ENCODE peak calls at places on chromosomes 5 and 9, in five cellular contexts. P is body of pancreas, H is HS-5, W is GM12865, X is gastrocnemius medialis. U is an unnamed sample.

GRCh38 chr9:5848372-5848882 is 15.5 kb upstream of the ERMP1 start:
- DNase-seq in P (no peak), H (no peak), W (no peak), X (no peak), U (no peak)

GRCh38 chr5:140966293-140967225 is at the start of gene PCDHAC2:
- DNase-seq in P (peak), H (peak), W (no peak), X (no peak), U (peak)

GRCh38 chr5:100823812-100824211 is 79.3 kb downstream of the ST8SIA4 start:
- DNase-seq in P (no peak), H (no peak), W (no peak), X (no peak), U (no peak)

GRCh38 chr9:135978650-135979461 is 17.7 kb upstream of the UBAC1 start:
- DNase-seq in P (no peak), H (no peak), W (no peak), X (peak), U (no peak)

GRCh38 chr9:72858089-72858912 is 94.6 kb downstream of the ALDH1A1 start:
- DNase-seq in P (peak), H (no peak), W (no peak), X (peak), U (no peak)

GRCh38 chr5:136020383-136021015 is 8.3 kb upstream of the TGFBI start:
- DNase-seq in P (no peak), H (peak), W (no peak), X (no peak), U (no peak)

GRCh38 chr9:34547960-34548603 is 25.3 kb upstream of the ENHO start:
- DNase-seq in P (peak), H (no peak), W (peak), X (peak), U (peak)

GRCh38 chr9:19127881-19128719 is 808 bp upstream of the PLIN2 start:
- DNase-seq in P (peak), H (no peak), W (peak), X (no peak), U (peak)

GRCh38 chr9:116687762-116688160 is 656 bp downstream of the TRIM32 start:
- DNase-seq in P (no peak), H (no peak), W (no peak), X (no peak), U (no peak)

GRCh38 chr5:14415516-14416074 is 166.0 kb upstream of the OTULINL start:
- DNase-seq in P (no peak), H (no peak), W (peak), X (no peak), U (no peak)

GRCh38 chr9:136327313-136327971 is at the start of gene GPSM1:
- DNase-seq in P (peak), H (no peak), W (no peak), X (no peak), U (peak)

GRCh38 chr5:63563008-63563917 is 399.0 kb downstream of the HTR1A start:
- DNase-seq in P (no peak), H (no peak), W (no peak), X (no peak), U (no peak)

GRCh38 chr5:154520861-154521453 is 42.9 kb upstream of the HAND1 start:
- DNase-seq in P (peak), H (no peak), W (no peak), X (no peak), U (peak)

GRCh38 chr5:93598997-93599371 is 16.0 kb downstream of the NR2F1 start:
- DNase-seq in P (no peak), H (no peak), W (no peak), X (no peak), U (no peak)

GRCh38 chr9:14993061-14993800 is 83.0 kb upstream of the FREM1 start:
- DNase-seq in P (peak), H (peak), W (peak), X (peak), U (no peak)

GRCh38 chr5:173881811-173882575 is 6.2 kb upstream of the CPEB4 start:
- DNase-seq in P (no peak), H (no peak), W (no peak), X (no peak), U (no peak)

GRCh38 chr5:42951169-42951846 is 88.8 kb downstream of the ANXA2R start:
- DNase-seq in P (no peak), H (no peak), W (peak), X (peak), U (peak)

GRCh38 chr9:1775230-1775629 is 239.9 kb upstream of the SMARCA2 start:
- DNase-seq in P (no peak), H (no peak), W (no peak), X (no peak), U (no peak)

GRCh38 chr5:41716382-41716781 is 153.8 kb downstream of the OXCT1 start:
- DNase-seq in P (no peak), H (no peak), W (no peak), X (no peak), U (no peak)

U was measured in NCI-H345.